ENCODE peak calls at places on chromosomes 16 and 17, in five cellular contexts. One of them, this sample, is unnamed.

GRCh38 chr16:72739577-72739976 is 308.4 kb downstream of the ZFHX3 start:
- DNase-seq in neural progenitor cell: no peak
- DNase-seq in BJ: peak; percentile 75
- DNase-seq in Panc1: no peak
- DNase-seq in uterus: no peak
- DNase-seq in this sample: no peak

GRCh38 chr16:85170066-85171003 is 58.1 kb upstream of the CIBAR2 start:
- DNase-seq in neural progenitor cell: peak; percentile 39
- DNase-seq in BJ: no peak
- DNase-seq in Panc1: no peak
- DNase-seq in uterus: no peak
- DNase-seq in this sample: no peak

GRCh38 chr16:66662445-66663194 is 33.9 kb downstream of the CMTM4 start:
- DNase-seq in neural progenitor cell: no peak
- DNase-seq in BJ: no peak
- DNase-seq in Panc1: no peak
- DNase-seq in uterus: no peak
- DNase-seq in this sample: no peak

GRCh38 chr16:74752258-74752657 is 22.4 kb downstream of the FA2H start:
- DNase-seq in neural progenitor cell: no peak
- DNase-seq in BJ: no peak
- DNase-seq in Panc1: no peak
- DNase-seq in uterus: no peak
- DNase-seq in this sample: no peak

GRCh38 chr17:35879748-35880654 is at the start of gene CCL5:
- DNase-seq in neural progenitor cell: no peak
- DNase-seq in BJ: no peak
- DNase-seq in Panc1: no peak
- DNase-seq in uterus: no peak
- DNase-seq in this sample: peak; percentile 75

GRCh38 chr16:17339764-17340541 is 130.8 kb downstream of the XYLT1 start:
- DNase-seq in neural progenitor cell: no peak
- DNase-seq in BJ: no peak
- DNase-seq in Panc1: no peak
- DNase-seq in uterus: no peak
- DNase-seq in this sample: no peak

GRCh38 chr16:56653218-56653617 is 1.5 kb downstream of the MT1B start:
- DNase-seq in neural progenitor cell: no peak
- DNase-seq in BJ: no peak
- DNase-seq in Panc1: no peak
- DNase-seq in uterus: no peak
- DNase-seq in this sample: no peak

GRCh38 chr17:73863761-73864535 is 219.7 kb upstream of the SDK2 start:
- DNase-seq in neural progenitor cell: no peak
- DNase-seq in BJ: no peak
- DNase-seq in Panc1: no peak
- DNase-seq in uterus: no peak
- DNase-seq in this sample: no peak

GRCh38 chr17:68443974-68444464 is 13.3 kb downstream of the WIPI1 start:
- DNase-seq in neural progenitor cell: no peak
- DNase-seq in BJ: no peak
- DNase-seq in Panc1: no peak
- DNase-seq in uterus: no peak
- DNase-seq in this sample: no peak

DNA sequence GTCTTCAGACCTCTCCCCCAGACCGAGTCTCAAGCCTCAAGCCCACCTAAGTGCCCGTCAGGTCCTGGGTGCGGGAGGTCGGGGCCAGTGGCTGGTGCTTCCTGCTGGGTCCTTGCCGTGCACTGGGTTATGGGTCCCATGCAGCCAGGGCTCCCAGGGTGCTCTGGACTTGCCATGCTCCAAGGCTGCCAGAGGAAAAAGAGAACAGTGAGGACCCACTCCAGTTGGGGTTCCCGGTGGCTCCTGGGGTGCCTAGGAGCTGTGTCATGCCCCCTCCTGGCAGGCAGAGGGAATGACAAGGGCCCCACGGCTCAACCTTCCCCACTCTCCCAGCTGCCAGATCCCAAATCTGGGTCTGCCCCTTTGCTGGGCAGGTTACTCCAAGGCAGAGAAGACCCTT is 3.8 kb downstream of the SNX20 start:
- DNase-seq in neural progenitor cell: no peak
- DNase-seq in BJ: no peak
- DNase-seq in Panc1: no peak
- DNase-seq in uterus: no peak
- DNase-seq in this sample: no peak
- TF ChIP-seq CTCF in neural progenitor cell: peak; percentile 55
- TF ChIP-seq CTCF in BJ: peak; percentile 22
- TF ChIP-seq CTCF in Panc1: peak; percentile 65
- TF ChIP-seq CTCF in uterus: no peak
- TF ChIP-seq CTCF in this sample: peak; percentile 56

GRCh38 chr17:29682054-29682453 is 59.3 kb upstream of the CORO6 start:
- DNase-seq in neural progenitor cell: no peak
- DNase-seq in BJ: no peak
- DNase-seq in Panc1: no peak
- DNase-seq in uterus: no peak
- DNase-seq in this sample: no peak
- TF ChIP-seq CTCF in neural progenitor cell: no peak
- TF ChIP-seq CTCF in BJ: peak; percentile 4
- TF ChIP-seq CTCF in Panc1: no peak
- TF ChIP-seq CTCF in uterus: no peak
- TF ChIP-seq CTCF in this sample: no peak

DNA sequence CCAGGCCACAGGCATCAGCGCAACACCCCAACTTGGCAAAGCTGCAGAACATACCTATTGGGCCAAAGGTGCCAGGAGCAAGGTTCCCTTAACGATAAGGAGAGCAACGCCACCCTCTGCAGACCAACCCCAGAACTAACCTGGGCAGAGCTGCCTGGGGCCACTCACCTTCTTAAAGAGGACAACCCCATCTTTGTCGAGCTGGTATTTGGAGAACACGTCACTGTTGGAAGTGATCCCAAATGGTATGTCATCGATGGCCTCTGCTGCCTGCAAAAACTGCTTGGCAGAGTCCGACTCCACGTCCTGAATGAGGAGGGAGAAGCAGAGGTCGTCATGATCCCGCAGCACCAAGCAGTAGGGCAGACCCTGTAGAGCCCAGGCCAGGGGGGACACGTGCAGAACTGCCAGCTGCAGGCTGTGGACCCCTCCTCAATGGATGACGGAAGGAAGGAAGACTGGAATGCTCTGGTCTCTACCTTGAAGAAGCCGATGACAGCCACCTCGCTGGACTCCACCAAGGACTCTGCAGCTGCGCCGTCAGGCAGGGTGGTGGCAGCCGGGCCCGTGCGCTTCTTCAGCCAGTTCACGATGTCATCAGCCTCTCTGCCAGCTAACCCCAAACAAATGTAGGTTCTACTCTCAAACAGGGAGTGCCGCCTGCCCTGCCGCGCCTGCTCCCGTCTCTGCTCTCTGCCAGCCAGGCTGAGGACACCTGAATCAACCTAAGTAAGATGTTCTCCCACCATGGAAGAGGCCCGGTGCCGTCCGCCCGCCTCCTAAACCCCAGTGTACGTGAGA is 5.2 kb downstream of the P4HB start:
- DNase-seq in neural progenitor cell: no peak
- DNase-seq in BJ: no peak
- DNase-seq in Panc1: no peak
- DNase-seq in uterus: no peak
- DNase-seq in this sample: no peak
- TF ChIP-seq CTCF in neural progenitor cell: peak; percentile 23
- TF ChIP-seq CTCF in BJ: no peak
- TF ChIP-seq CTCF in Panc1: no peak
- TF ChIP-seq CTCF in uterus: no peak
- TF ChIP-seq CTCF in this sample: no peak

GRCh38 chr17:63945851-63946439 is 13.8 kb upstream of the CD79B start:
- DNase-seq in neural progenitor cell: no peak
- DNase-seq in BJ: no peak
- DNase-seq in Panc1: no peak
- DNase-seq in uterus: no peak
- DNase-seq in this sample: no peak

GRCh38 chr17:63941751-63942150 is 9.6 kb upstream of the CD79B start:
- DNase-seq in neural progenitor cell: no peak
- DNase-seq in BJ: no peak
- DNase-seq in Panc1: no peak
- DNase-seq in uterus: no peak
- DNase-seq in this sample: no peak

GRCh38 chr17:63944736-63945499 is 12.8 kb upstream of the CD79B start:
- DNase-seq in neural progenitor cell: no peak
- DNase-seq in BJ: no peak
- DNase-seq in Panc1: no peak
- DNase-seq in uterus: no peak
- DNase-seq in this sample: no peak

GRCh38 chr17:63942309-63942985 is 10.3 kb upstream of the CD79B start:
- DNase-seq in neural progenitor cell: no peak
- DNase-seq in BJ: no peak
- DNase-seq in Panc1: no peak
- DNase-seq in uterus: no peak
- DNase-seq in this sample: no peak

GRCh38 chr17:63943745-63944144 is 11.6 kb upstream of the CD79B start:
- DNase-seq in neural progenitor cell: no peak
- DNase-seq in BJ: no peak
- DNase-seq in Panc1: no peak
- DNase-seq in uterus: no peak
- DNase-seq in this sample: no peak
- TF ChIP-seq CTCF in neural progenitor cell: peak; percentile 25
- TF ChIP-seq CTCF in BJ: peak; percentile 9
- TF ChIP-seq CTCF in Panc1: no peak
- TF ChIP-seq CTCF in uterus: no peak
- TF ChIP-seq CTCF in this sample: no peak

GRCh38 chr16:88309905-88310259 is 72.9 kb upstream of the ZNF469 start:
- DNase-seq in neural progenitor cell: no peak
- DNase-seq in BJ: no peak
- DNase-seq in Panc1: no peak
- DNase-seq in uterus: no peak
- DNase-seq in this sample: no peak
- TF ChIP-seq CTCF in neural progenitor cell: peak; percentile 37
- TF ChIP-seq CTCF in BJ: no peak
- TF ChIP-seq CTCF in Panc1: no peak
- TF ChIP-seq CTCF in uterus: no peak
- TF ChIP-seq CTCF in this sample: no peak

GRCh38 chr17:5439446-5439764 is 450 bp upstream of the C1QBP start:
- DNase-seq in neural progenitor cell: no peak
- DNase-seq in BJ: no peak
- DNase-seq in Panc1: no peak
- DNase-seq in uterus: no peak
- DNase-seq in this sample: no peak
- TF ChIP-seq CTCF in neural progenitor cell: peak; percentile 27
- TF ChIP-seq CTCF in BJ: no peak
- TF ChIP-seq CTCF in Panc1: peak; percentile 80
- TF ChIP-seq CTCF in uterus: no peak
- TF ChIP-seq CTCF in this sample: peak; percentile 62